ENCODE peak calls at places on chromosomes 2 and 18, in five cellular contexts. H, S, J, Y and P are unnamed samples.

GRCh38 chr2:131035112-131035825 is 58.0 kb downstream of the FAM168B start:
- DNase-seq in S (no peak), J (no peak), H (peak; percentile 10), Y (no peak), P (no peak)

GRCh38 chr2:131058214-131058613 is 35.0 kb downstream of the FAM168B start:
- DNase-seq in S (no peak), J (no peak), H (no peak), Y (no peak), P (no peak)

GRCh38 chr2:176584333-176584732 is 315.1 kb downstream of the MTX2 start:
- DNase-seq in Y (no peak), H (peak; percentile 21), S (no peak), J (peak; percentile 41), P (no peak)

GRCh38 chr18:63183952-63184351 is 135.6 kb downstream of the BCL2 start:
- DNase-seq in H (no peak), Y (no peak), S (no peak), J (no peak), P (no peak)

GRCh38 chr18:55047546-55047945 is 88.3 kb upstream of the CCDC68 start:
- DNase-seq in S (no peak), J (no peak), H (no peak), Y (no peak), P (no peak)

GRCh38 chr18:50665519-50665918 is 105.6 kb downstream of the MAPK4 start:
- DNase-seq in H (no peak), J (no peak), Y (no peak), S (no peak), P (no peak)

GRCh38 chr2:174667461-174667860 is 69.9 kb upstream of the WIPF1 start:
- DNase-seq in H (no peak), J (no peak), Y (no peak), S (no peak), P (no peak)

GRCh38 chr2:195500878-195501277 is 156.1 kb upstream of the SLC39A10 start:
- DNase-seq in J (no peak), S (no peak), Y (no peak), H (no peak), P (no peak)

GRCh38 chr2:226979004-226979403 is 143.2 kb downstream of the RHBDD1 start:
- DNase-seq in Y (no peak), S (no peak), H (no peak), J (no peak), P (no peak)

GRCh38 chr18:76167440-76167839 is 327.6 kb downstream of the ZNF516 start:
- DNase-seq in S (no peak), H (no peak), J (no peak), Y (no peak), P (no peak)

GRCh38 chr2:219944861-219945260 is 317.4 kb downstream of the SLC4A3 start:
- DNase-seq in S (no peak), J (no peak), H (no peak), Y (no peak), P (no peak)

GRCh38 chr18:57004366-57005121 is 142.3 kb upstream of the BOD1L2 start:
- DNase-seq in H (no peak), J (peak; percentile 11), S (no peak), Y (no peak), P (no peak)

GRCh38 chr2:113131343-113131933 is 4.0 kb downstream of the IL1RN start:
- DNase-seq in Y (no peak), J (no peak), H (no peak), S (no peak), P (no peak)

DNA sequence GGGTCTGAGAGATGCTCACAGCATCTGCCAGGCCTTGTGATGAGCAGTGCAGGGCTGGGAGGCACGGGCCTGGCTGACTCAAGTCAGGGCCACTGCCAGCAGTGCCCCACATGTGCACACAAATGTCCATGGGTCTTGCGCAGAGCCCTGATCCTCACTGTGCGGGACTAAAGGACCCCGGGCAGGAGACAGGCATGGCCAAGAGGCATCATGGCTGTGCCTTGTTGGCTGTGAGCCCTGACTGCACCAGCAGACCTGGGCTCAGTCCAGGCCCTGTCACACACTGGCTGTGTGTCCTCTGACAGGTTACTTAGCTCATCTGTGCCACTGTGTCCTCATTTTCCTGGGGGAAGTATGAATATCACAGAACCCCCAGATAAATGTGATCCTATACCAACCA is 4.0 kb downstream of the KCNIP3 start:
- DNase-seq in H (no peak), J (no peak), Y (no peak), S (no peak), P (no peak)
- H3K9me3 ChIP-seq in H (no peaks in the 10 kb centered on the region), J (no peaks in the 10 kb centered on the region), Y (no peaks in the 10 kb centered on the region), S (no peaks in the 10 kb centered on the region), P (no peaks in the 10 kb centered on the region)

GRCh38 chr18:64372850-64373249 is 224.0 kb upstream of the LINC00305 start:
- DNase-seq in H (no peak), Y (no peak), J (no peak), S (no peak), P (no peak)
- H3K9me3 ChIP-seq in H (no peaks in the 10 kb centered on the region), Y (no peaks in the 10 kb centered on the region), J (no peaks in the 10 kb centered on the region), S (no peaks in the 10 kb centered on the region), P (no peaks in the 10 kb centered on the region)

GRCh38 chr2:506866-507265 is 170.3 kb downstream of the TMEM18 start:
- DNase-seq in Y (no peak), J (no peak), H (no peak), S (no peak), P (no peak)
- H3K9me3 ChIP-seq in Y (no peaks in the 10 kb centered on the region), J (no peaks in the 10 kb centered on the region), H (no peaks in the 10 kb centered on the region), S (no peaks in the 10 kb centered on the region), P (no peaks in the 10 kb centered on the region)

GRCh38 chr18:70627100-70627802 is 338.4 kb downstream of the SOCS6 start:
- DNase-seq in S (no peak), Y (no peak), H (no peak), J (no peak), P (no peak)
- H3K9me3 ChIP-seq in S (no peaks in the 10 kb centered on the region), Y (no peaks in the 10 kb centered on the region), H (no peaks in the 10 kb centered on the region), J (no peaks in the 10 kb centered on the region), P (no peaks in the 10 kb centered on the region)

GRCh38 chr2:12232876-12233275 is 483.9 kb upstream of the TRIB2 start:
- DNase-seq in Y (no peak), J (no peak), S (no peak), H (no peak), P (no peak)

GRCh38 chr2:12240216-12240615 is 476.5 kb upstream of the TRIB2 start:
- DNase-seq in J (no peak), Y (no peak), H (no peak), S (no peak), P (no peak)

GRCh38 chr2:12231288-12231687 is 484.9 kb downstream of the LPIN1 start:
- DNase-seq in S (no peak), J (no peak), H (no peak), Y (no peak), P (no peak)

GRCh38 chr2:12236136-12236834 is 480.5 kb upstream of the TRIB2 start:
- DNase-seq in Y (no peak), H (no peak), S (no peak), J (no peak), P (no peak)
- H3K9me3 ChIP-seq in Y (no peaks in the 10 kb centered on the region), H (no peaks in the 10 kb centered on the region), S (no peaks in the 10 kb centered on the region), J (no peaks in the 10 kb centered on the region), P (no peaks in the 10 kb centered on the region)

DNA sequence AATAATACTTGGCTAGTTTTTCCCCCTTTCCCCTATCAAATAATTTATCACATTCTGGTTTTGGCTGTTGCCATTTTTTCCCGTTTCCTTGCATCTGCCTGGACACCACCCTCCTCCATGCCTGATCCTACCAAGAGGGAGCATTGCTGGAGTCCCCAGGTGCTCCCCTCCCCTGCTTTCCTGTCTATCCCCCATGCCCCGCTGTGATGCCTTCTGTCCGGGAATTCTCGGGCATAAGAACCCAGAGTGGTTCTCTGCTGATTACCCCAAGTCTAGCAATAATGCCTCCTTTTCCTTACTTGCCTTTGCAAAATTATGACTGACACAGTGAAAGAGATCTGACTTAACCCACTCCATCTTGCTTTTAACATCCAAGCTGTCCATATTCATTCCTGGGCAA is 248.0 kb upstream of the PXDN start:
- DNase-seq in H (no peak), S (no peak), Y (no peak), J (no peak), P (no peak)
- H3K9me3 ChIP-seq in H (no peaks in the 10 kb centered on the region), S (no peaks in the 10 kb centered on the region), Y (no peaks in the 10 kb centered on the region), J (no peaks in the 10 kb centered on the region), P (no peaks in the 10 kb centered on the region)

DNA sequence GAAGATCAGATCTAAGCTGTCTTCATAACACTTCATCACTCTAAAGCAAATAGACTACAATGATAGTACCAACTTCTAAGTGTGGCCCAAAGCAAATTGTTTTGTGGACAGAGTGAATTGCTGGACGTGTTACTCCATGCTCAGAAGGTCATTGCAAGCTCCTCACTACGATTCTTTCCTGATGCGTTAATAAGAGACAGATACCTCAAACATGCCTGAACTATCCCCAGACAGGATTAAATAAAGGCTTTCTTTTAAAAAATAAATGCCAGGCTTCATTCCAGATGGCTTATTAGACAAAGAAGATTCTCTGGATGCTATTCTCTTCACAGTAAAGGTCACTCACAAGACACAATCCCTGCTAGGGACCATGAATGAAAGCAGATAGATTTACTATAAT is 621.2 kb downstream of the DCDC2C start:
- DNase-seq in S (no peak), J (no peak), Y (no peak), H (no peak), P (no peak)
- H3K9me3 ChIP-seq in S (no peaks in the 10 kb centered on the region), J (no peaks in the 10 kb centered on the region), Y (peaks cover 6% of the 10 kb centered on the region), H (no peaks in the 10 kb centered on the region), P (no peaks in the 10 kb centered on the region)